ENCODE peak calls at places on chromosomes 12 and 14, in eight cellular contexts. M, E, D, W, Q, C, O and N are unnamed samples.

GRCh38 chr14:58717211-58717610 is 79.4 kb downstream of the DACT1 start:
- DNase-seq in Q (no peak), M (no peak), O (no peak), C (no peak), D (peak; percentile 32), E (no peak), W (no peak), N (no peak)

GRCh38 chr12:22978962-22979361 is 354.0 kb downstream of the ETNK1 start:
- DNase-seq in W (no peak), M (no peak), O (peak; percentile 80), D (no peak), E (no peak), Q (peak; percentile 94), C (no peak), N (no peak)

GRCh38 chr12:89693639-89694202 is 14.9 kb downstream of the ATP2B1 start:
- DNase-seq in M (no peak), C (no peak), E (no peak), W (no peak), D (no peak), Q (no peak), O (no peak), N (no peak)

GRCh38 chr12:9752145-9752717 is 8.5 kb downstream of the CD69 start:
- DNase-seq in O (no peak), M (no peak), C (no peak), D (no peak), Q (no peak), E (no peak), W (no peak), N (no peak)

GRCh38 chr12:16198884-16199283 is 78.6 kb downstream of the SLC15A5 start:
- DNase-seq in W (no peak), C (no peak), Q (no peak), O (no peak), D (peak; percentile 53), M (no peak), E (peak; percentile 39), N (no peak)

GRCh38 chr12:69385038-69385437 is 25.5 kb downstream of the YEATS4 start:
- DNase-seq in C (no peak), E (no peak), W (no peak), O (no peak), M (no peak), Q (no peak), D (no peak), N (no peak)

GRCh38 chr14:97626088-97626487 is 828.9 kb downstream of the VRK1 start:
- DNase-seq in W (no peak), Q (no peak), D (no peak), E (peak; percentile 7), O (no peak), M (peak; percentile 4), C (no peak), N (no peak)

GRCh38 chr12:47226199-47226598 is 146.4 kb upstream of the AMIGO2 start:
- DNase-seq in E (peak; percentile 19), D (no peak), C (no peak), W (no peak), M (no peak), O (no peak), Q (no peak), N (no peak)

GRCh38 chr12:95802482-95803264 is 12.1 kb upstream of the NTN4 start:
- DNase-seq in Q (peak; percentile 86), W (no peak), C (no peak), D (no peak), O (peak; percentile 99), E (no peak), M (no peak), N (no peak)

GRCh38 chr14:72024043-72024407 is 91.8 kb downstream of the RGS6 start:
- DNase-seq in W (peak; percentile 58), O (peak; percentile 16), C (no peak), Q (peak; percentile 35), E (no peak), M (peak; percentile 49), D (peak; percentile 72), N (peak; percentile 8)

GRCh38 chr12:26287666-26288408 is 92.5 kb downstream of the SSPN start:
- DNase-seq in C (no peak), O (peak; percentile 72), E (no peak), W (no peak), M (no peak), Q (no peak), D (no peak), N (no peak)

GRCh38 chr14:85764809-85765208 is 234.9 kb downstream of the FLRT2 start:
- DNase-seq in W (no peak), Q (no peak), O (no peak), D (no peak), C (no peak), E (no peak), M (no peak), N (no peak)

GRCh38 chr12:42892702-42893101 is 303.2 kb upstream of the PRICKLE1 start:
- DNase-seq in Q (no peak), W (no peak), E (no peak), C (no peak), M (no peak), O (no peak), D (no peak), N (no peak)

GRCh38 chr14:101869217-101869616 is 95.2 kb upstream of the DYNC1H1 start:
- DNase-seq in W (no peak), D (no peak), O (no peak), Q (no peak), E (no peak), M (no peak), C (no peak), N (no peak)

GRCh38 chr14:55000381-55000780 is 26.5 kb downstream of the WDHD1 start:
- DNase-seq in C (no peak), M (no peak), W (no peak), E (no peak), D (no peak), Q (no peak), O (no peak), N (no peak)

GRCh38 chr12:121175383-121176119 is 34.4 kb upstream of the P2RX4 start:
- DNase-seq in E (no peak), M (no peak), W (no peak), O (no peak), Q (no peak), D (no peak), C (no peak), N (peak; percentile 29)

GRCh38 chr14:91714805-91715204 is 17.1 kb downstream of the CATSPERB start:
- DNase-seq in E (no peak), M (no peak), C (no peak), Q (no peak), D (peak; percentile 7), W (peak; percentile 84), O (no peak), N (no peak)

GRCh38 chr14:66476964-66477363 is 9.2 kb upstream of the CCDC196 start:
- DNase-seq in D (no peak), E (no peak), C (no peak), M (no peak), O (no peak), W (no peak), Q (peak; percentile 53), N (no peak)

GRCh38 chr14:49861581-49861922 is 9.0 kb upstream of the NEMF start:
- DNase-seq in M (peak; percentile 56), C (peak; percentile 28), W (peak; percentile 74), D (peak; percentile 79), E (no peak), O (peak; percentile 67), Q (peak; percentile 86), N (peak; percentile 78)